ENCODE peak calls at places on chromosomes 6 and 20, in five cellular contexts. A is K562, C is A549, S is WTC11, V is SK-N-SH. R is an unnamed sample.

GRCh38 chr6:146546440-146546839 is 2.8 kb downstream of the RAB32 start:
- DNase-seq in A (no peak), S (no peak), V (no peak), C (peak), R (peak)

GRCh38 chr20:22106308-22106938 is 401.0 kb downstream of the PAX1 start:
- DNase-seq in S (no peak), C (peak), A (peak), V (peak), R (no peak)

GRCh38 chr6:82045965-82046756 is 201.4 kb downstream of the IBTK start:
- DNase-seq in V (no peak), S (no peak), A (no peak), C (no peak), R (peak)

GRCh38 chr20:37914672-37915433 is 11.9 kb downstream of the VSTM2L start:
- DNase-seq in V (peak), A (no peak), S (peak), C (no peak), R (no peak)

GRCh38 chr6:107102414-107102805 is 12.9 kb downstream of the BEND3 start:
- DNase-seq in S (no peak), A (no peak), C (no peak), V (no peak), R (no peak)

GRCh38 chr6:134534708-134535149 is 216.8 kb upstream of the SGK1 start:
- DNase-seq in S (no peak), A (no peak), V (no peak), C (no peak), R (peak)

GRCh38 chr6:53410508-53411258 is 61.9 kb upstream of the ELOVL5 start:
- DNase-seq in A (peak), C (peak), V (peak), S (peak), R (peak)

GRCh38 chr6:42118162-42119001 is 24.0 kb downstream of the C6orf132 start:
- DNase-seq in S (no peak), V (peak), A (no peak), C (peak), R (no peak)

GRCh38 chr20:64090165-64090564 is 6.0 kb upstream of the LKAAEAR1 start:
- DNase-seq in A (peak), V (peak), C (no peak), S (no peak), R (no peak)

DNA sequence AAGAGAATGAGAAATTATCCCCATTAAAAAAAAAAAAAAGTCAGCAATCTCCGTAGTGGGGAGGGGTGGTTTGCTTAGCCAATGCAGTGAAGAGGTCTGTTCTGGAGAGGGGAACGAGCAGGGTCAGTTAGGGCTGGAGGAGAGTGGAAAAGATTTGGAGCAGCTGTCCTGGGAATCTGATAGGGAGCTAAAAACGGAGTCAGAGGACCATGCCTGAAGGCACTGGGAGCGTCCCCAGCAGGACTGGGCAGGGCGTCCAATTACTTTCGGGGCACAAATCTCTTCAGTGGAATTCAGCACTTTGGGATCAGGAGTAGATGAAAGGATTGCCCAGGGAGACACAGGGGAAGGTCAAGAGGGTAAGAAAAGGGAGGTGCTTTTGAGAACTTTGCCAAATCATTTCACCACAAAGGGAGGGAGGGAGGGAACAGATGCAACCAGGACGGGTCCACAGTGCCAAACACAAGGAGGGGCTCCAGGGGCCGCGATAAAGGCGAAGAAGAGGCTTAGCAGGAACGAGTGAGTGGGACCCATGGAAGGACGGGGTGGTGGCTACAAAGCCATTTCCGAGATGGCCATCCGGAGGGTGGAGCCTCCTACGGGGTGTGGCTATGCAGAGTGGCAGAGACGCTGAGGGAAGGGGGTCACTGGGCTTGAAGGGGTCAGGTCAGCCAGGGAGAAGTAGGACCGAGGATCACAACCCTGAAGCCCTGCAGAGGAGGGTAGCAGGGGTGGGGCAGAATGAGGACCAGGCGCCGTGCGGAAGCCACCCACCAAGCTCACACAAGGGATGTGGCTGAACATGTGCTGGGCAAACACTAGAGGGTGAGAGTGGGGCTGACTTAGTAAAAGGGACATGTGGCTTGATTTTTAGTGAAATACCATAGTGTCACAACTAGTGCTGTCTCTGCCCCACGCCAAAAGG is 180.1 kb upstream of the RREB1 start:
- DNase-seq in V (peak), A (peak), C (no peak), S (peak), R (no peak)
- TF ChIP-seq USF2 in V (no peak), A (no peak), C (no peak), S (no peak), R (no peak)

GRCh38 chr6:12479451-12479850 is 189.3 kb downstream of the EDN1 start:
- DNase-seq in S (no peak), A (no peak), V (no peak), C (no peak), R (no peak)

GRCh38 chr6:12477616-12478015 is 187.5 kb downstream of the EDN1 start:
- DNase-seq in C (no peak), S (no peak), V (no peak), A (no peak), R (peak)

GRCh38 chr6:12474167-12475140 is 184.3 kb downstream of the EDN1 start:
- DNase-seq in S (no peak), C (no peak), V (no peak), A (no peak), R (no peak)

GRCh38 chr6:12473494-12473893 is 183.3 kb downstream of the EDN1 start:
- DNase-seq in V (no peak), S (no peak), C (no peak), A (no peak), R (no peak)

DNA sequence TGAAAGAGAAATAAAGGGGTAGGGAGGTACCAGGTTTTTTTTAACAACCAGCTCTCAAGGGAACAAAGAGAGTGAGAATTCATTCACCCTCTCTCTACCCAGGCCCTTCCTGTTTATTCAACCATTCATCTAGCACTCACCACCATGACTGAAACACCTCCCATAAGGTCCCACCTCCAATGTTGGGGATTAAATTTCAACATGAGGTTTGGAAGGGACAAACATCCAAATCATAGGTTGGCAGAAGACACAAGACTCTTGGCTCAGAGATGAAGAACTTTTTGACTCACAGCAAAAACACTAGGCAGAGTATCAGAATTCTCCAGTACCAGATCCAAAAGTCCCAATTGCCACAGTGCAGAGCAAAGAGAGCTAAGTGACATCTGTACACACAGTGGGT is 186.3 kb downstream of the EDN1 start:
- DNase-seq in C (no peak), S (no peak), V (no peak), A (no peak), R (no peak)
- TF ChIP-seq USF2 in C (no peak), S (no peak), V (no peak), A (no peak), R (no peak)

GRCh38 chr6:116536216-116536621 is 9.3 kb downstream of the TRAPPC3L start:
- DNase-seq in S (no peak), V (peak), C (peak), A (peak), R (peak)
- TF ChIP-seq USF2 in S (no peak), V (no peak), C (no peak), A (no peak), R (no peak)

DNA sequence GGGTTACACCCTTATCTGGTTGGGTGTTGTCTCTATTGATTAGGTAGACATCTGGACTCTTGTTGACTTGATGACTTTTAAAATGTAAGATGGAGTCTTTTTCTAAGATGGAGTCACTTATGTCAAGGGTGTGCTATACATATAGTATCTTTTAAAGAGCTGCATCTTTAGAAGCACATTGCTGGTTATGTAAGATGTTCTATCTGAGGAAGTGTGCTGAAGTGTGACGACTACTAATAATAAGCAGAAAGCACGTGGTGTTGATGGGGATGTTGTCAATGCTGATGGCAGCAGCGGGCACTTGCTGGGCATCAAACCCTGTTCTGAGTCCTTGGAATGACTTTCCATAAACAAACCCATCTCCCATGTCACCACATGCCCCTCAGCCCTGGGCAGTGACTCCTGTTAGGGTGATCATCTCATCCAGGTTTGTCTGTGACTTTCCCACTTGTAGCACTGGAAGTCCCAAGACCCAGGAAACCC is 229.6 kb downstream of the EYA2 start:
- DNase-seq in C (no peak), V (no peak), S (no peak), A (no peak), R (no peak)
- TF ChIP-seq USF2 in C (no peak), V (no peak), S (no peak), A (no peak), R (no peak)

GRCh38 chr6:75415804-75416203 is 77.8 kb downstream of the FILIP1 start:
- DNase-seq in S (no peak), V (no peak), A (no peak), C (no peak), R (no peak)

GRCh38 chr6:75409286-75409685 is 84.3 kb downstream of the FILIP1 start:
- DNase-seq in C (no peak), V (no peak), A (no peak), S (no peak), R (peak)

GRCh38 chr6:75414445-75415021 is 79.1 kb downstream of the FILIP1 start:
- DNase-seq in A (no peak), C (no peak), S (no peak), V (no peak), R (no peak)

GRCh38 chr6:75412937-75413662 is 80.5 kb downstream of the FILIP1 start:
- DNase-seq in C (peak), S (no peak), A (no peak), V (no peak), R (peak)

DNA sequence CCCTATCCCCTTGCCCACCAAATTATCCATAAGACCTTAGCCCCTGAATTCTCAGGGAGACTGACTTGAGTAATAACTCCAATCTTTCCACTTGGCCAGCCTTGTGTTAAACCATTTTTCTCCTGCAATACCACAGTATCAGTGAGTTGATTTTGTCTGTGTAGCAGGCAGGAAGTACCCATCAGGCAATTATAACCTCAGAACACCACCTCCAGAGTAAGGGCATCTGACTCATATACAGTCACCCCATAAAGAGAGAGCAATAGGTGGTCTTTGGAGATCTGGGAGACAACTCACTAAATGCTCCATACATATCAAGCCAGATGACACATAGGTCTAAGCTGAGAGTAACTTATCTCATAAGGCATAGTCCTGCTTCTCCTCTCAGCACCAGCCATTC is 83.7 kb downstream of the FILIP1 start:
- DNase-seq in S (no peak), C (no peak), V (no peak), A (no peak), R (peak)
- TF ChIP-seq USF2 in S (no peak), C (no peak), V (no peak), A (no peak), R (no peak)

GRCh38 chr6:88380083-88380482 is 213.9 kb upstream of the CNR1 start:
- DNase-seq in S (no peak), V (peak), A (no peak), C (peak), R (peak)

GRCh38 chr6:88376197-88376596 is 210.1 kb upstream of the CNR1 start:
- DNase-seq in C (no peak), S (no peak), A (no peak), V (no peak), R (no peak)

GRCh38 chr6:88376759-88377387 is 210.7 kb upstream of the CNR1 start:
- DNase-seq in V (no peak), S (no peak), A (no peak), C (no peak), R (peak)

GRCh38 chr6:88378639-88379038 is 212.5 kb upstream of the CNR1 start:
- DNase-seq in V (no peak), C (no peak), S (no peak), A (peak), R (no peak)

DNA sequence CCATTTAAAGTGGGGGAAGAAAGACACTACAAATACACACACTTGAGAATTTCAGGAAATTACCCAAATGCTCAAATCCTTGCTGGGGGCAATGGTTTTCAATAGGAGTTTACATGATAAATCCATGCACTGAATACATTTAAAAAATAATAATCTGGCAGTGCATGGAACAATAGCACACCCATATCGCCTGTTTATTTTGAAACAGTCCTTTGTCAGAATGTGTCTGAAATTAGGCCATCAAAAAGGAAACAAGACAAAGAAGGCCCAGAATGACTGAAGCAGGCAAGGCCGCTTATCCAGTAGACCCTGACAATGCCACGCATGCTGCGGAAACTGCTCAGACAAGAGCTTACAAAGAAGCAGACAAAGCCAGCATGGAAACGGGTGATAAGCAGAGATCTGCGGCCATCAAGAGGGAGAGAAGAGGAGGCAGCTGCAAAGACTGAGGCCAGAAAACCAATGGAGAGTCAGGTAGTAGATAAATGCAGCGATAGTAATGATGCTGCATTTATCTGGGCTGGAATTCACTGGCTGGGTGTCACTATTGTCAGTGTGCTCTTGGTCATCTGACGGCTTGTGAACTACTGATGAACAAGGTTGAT is 211.9 kb upstream of the CNR1 start:
- DNase-seq in S (no peak), V (no peak), C (no peak), A (peak), R (no peak)
- TF ChIP-seq USF2 in S (no peak), V (no peak), C (no peak), A (no peak), R (no peak)